ENCODE peak calls at places on chromosomes 7 and 10, in seven cellular contexts. M is ACHN; J is iris pigment epithelial cell; F is midbrain; L is GM04504; O is lower lobe of right lung; V is stimulated activated CD8-positive, alpha-beta memory T cell treated with anti-CD3 and anti-CD28 coated beads, Interleukin-7, amount 100 ng/mL, for 48 hours. Z is an unnamed sample.

GRCh38 chr7:54858008-54858692 is 99.1 kb upstream of the SEC61G start:
- DNase-seq in M (no peak), J (no peak), F (no peak), L (no peak), O (no peak), V (no peak), Z (no peak)

GRCh38 chr7:28102778-28103177 is 77.8 kb downstream of the JAZF1 start:
- DNase-seq in M (peak; percentile 63), J (peak; percentile 90), F (no peak), L (no peak), O (no peak), V (no peak), Z (no peak)

GRCh38 chr10:132562177-132562915 is 24.8 kb downstream of the INPP5A start:
- DNase-seq in M (no peak), J (no peak), F (no peak), L (no peak), O (no peak), V (no peak), Z (no peak)

GRCh38 chr10:32271617-32272016 is 75.3 kb downstream of the EPC1 start:
- DNase-seq in M (no peak), J (peak; percentile 82), F (no peak), L (no peak), O (no peak), V (no peak), Z (no peak)

GRCh38 chr7:72494807-72495206 is 82.7 kb upstream of the CALN1 start:
- DNase-seq in M (no peak), J (no peak), F (no peak), L (no peak), O (no peak), V (no peak), Z (no peak)

GRCh38 chr10:113960617-113961260 is 82.9 kb upstream of the ADRB1 start:
- DNase-seq in M (peak; percentile 12), J (no peak), F (no peak), L (no peak), O (peak; percentile 49), V (no peak), Z (no peak)

GRCh38 chr10:49139000-49139865 is 5.4 kb upstream of the FAM170B start:
- DNase-seq in M (no peak), J (peak; percentile 51), F (no peak), L (peak; percentile 65), O (no peak), V (no peak), Z (no peak)

GRCh38 chr10:114482480-114482879 is 78.2 kb upstream of the AFAP1L2 start:
- DNase-seq in M (no peak), J (no peak), F (no peak), L (no peak), O (no peak), V (no peak), Z (no peak)

GRCh38 chr7:43193905-43194304 is 81.5 kb downstream of the HECW1 start:
- DNase-seq in M (no peak), J (no peak), F (no peak), L (no peak), O (no peak), V (no peak), Z (no peak)

GRCh38 chr7:137592232-137592896 is 248.8 kb upstream of the PTN start:
- DNase-seq in M (peak; percentile 67), J (peak; percentile 80), F (peak; percentile 78), L (peak; percentile 48), O (no peak), V (no peak), Z (no peak)

GRCh38 chr10:33334839-33335549 is 527 bp upstream of the NRP1 start:
- DNase-seq in M (peak; percentile 76), J (peak; percentile 93), F (peak; percentile 55), L (no peak), O (peak; percentile 79), V (no peak), Z (peak; percentile 18)

GRCh38 chr10:4766449-4766848 is 59.6 kb upstream of the AKR1E2 start:
- DNase-seq in M (no peak), J (no peak), F (no peak), L (no peak), O (no peak), V (no peak), Z (no peak)

GRCh38 chr7:13151982-13152381 is 464.5 kb downstream of the ARL4A start:
- DNase-seq in M (no peak), J (no peak), F (no peak), L (no peak), O (no peak), V (no peak), Z (no peak)

GRCh38 chr7:25580156-25580555 is 351.9 kb upstream of the NPVF start:
- DNase-seq in M (no peak), J (no peak), F (no peak), L (no peak), O (no peak), V (no peak), Z (no peak)

GRCh38 chr10:126955934-126956711 is 50.9 kb downstream of the DOCK1 start:
- DNase-seq in M (no peak), J (no peak), F (peak; percentile 46), L (no peak), O (no peak), V (no peak), Z (no peak)

GRCh38 chr7:143263266-143264195 is at the start of gene GSTK1:
- DNase-seq in M (peak; percentile 86), J (peak; percentile 69), F (peak; percentile 81), L (no peak), O (peak; percentile 91), V (peak; percentile 79), Z (peak; percentile 76)

GRCh38 chr10:67476201-67476600 is 219.8 kb downstream of the CTNNA3 start:
- DNase-seq in M (no peak), J (no peak), F (no peak), L (no peak), O (no peak), V (no peak), Z (no peak)

GRCh38 chr7:51316666-51317581 is at the start of gene COBL:
- DNase-seq in M (peak; percentile 54), J (no peak), F (no peak), L (no peak), O (peak; percentile 66), V (no peak), Z (no peak)

GRCh38 chr7:12321248-12321647 is 82.4 kb downstream of the VWDE start:
- DNase-seq in M (no peak), J (no peak), F (no peak), L (no peak), O (no peak), V (no peak), Z (no peak)

GRCh38 chr10:116593139-116593740 is 2.5 kb downstream of the PNLIPRP1 start:
- DNase-seq in M (no peak), J (no peak), F (no peak), L (no peak), O (no peak), V (no peak), Z (no peak)

GRCh38 chr10:69515699-69516547 is 57.3 kb downstream of the NEUROG3 start:
- DNase-seq in M (peak; percentile 69), J (peak; percentile 63), F (peak; percentile 33), L (peak; percentile 32), O (peak; percentile 75), V (peak; percentile 52), Z (peak; percentile 79)

GRCh38 chr7:55210716-55211115 is 154.4 kb upstream of the LANCL2 start:
- DNase-seq in M (no peak), J (no peak), F (no peak), L (no peak), O (no peak), V (no peak), Z (no peak)

GRCh38 chr7:129884495-129884894 is 68.3 kb downstream of the UBE2H start:
- DNase-seq in M (no peak), J (no peak), F (no peak), L (no peak), O (no peak), V (no peak), Z (no peak)

GRCh38 chr10:97948822-97949221 is 81.6 kb downstream of the CRTAC1 start:
- DNase-seq in M (no peak), J (no peak), F (no peak), L (no peak), O (no peak), V (no peak), Z (no peak)

Z was measured in naive thymus-derived CD8-positive, alpha-beta T cell.